ENCODE peak calls at places on chromosomes 16 and 17, in seven cellular contexts. W, C, Q, G, A, F and Y are unnamed samples.

GRCh38 chr16:85029413-85029794 is 1.8 kb downstream of the KIAA0513 start:
- DNase-seq in W (no peak), C (no peak), Q (no peak), G (peak; percentile 58), A (no peak), F (peak; percentile 73), Y (no peak)

GRCh38 chr17:2190014-2190413 is 113.6 kb downstream of the SMG6 start:
- DNase-seq in W (no peak), C (peak; percentile 26), Q (no peak), G (no peak), A (peak; percentile 59), F (peak; percentile 39), Y (no peak)

GRCh38 chr17:43713494-43714162 is 45.0 kb downstream of the SOST start:
- DNase-seq in W (peak; percentile 37), C (no peak), Q (peak; percentile 49), G (no peak), A (peak; percentile 61), F (peak; percentile 61), Y (peak; percentile 20)

GRCh38 chr17:48351916-48352332 is 78.1 kb downstream of the SKAP1 start:
- DNase-seq in W (no peak), C (peak; percentile 54), Q (peak; percentile 38), G (peak; percentile 13), A (no peak), F (peak; percentile 74), Y (peak; percentile 62)

GRCh38 chr17:2916362-2916928 is 120.2 kb downstream of the RAP1GAP2 start:
- DNase-seq in W (no peak), C (no peak), Q (no peak), G (no peak), A (no peak), F (no peak), Y (no peak)

GRCh38 chr17:13885953-13886889 is 183.1 kb upstream of the COX10 start:
- DNase-seq in W (no peak), C (no peak), Q (no peak), G (no peak), A (peak; percentile 73), F (peak; percentile 6), Y (peak; percentile 33)

GRCh38 chr17:40450175-40450574 is 6.9 kb downstream of the IGFBP4 start:
- DNase-seq in W (no peak), C (peak; percentile 39), Q (peak; percentile 27), G (peak; percentile 60), A (peak; percentile 39), F (peak; percentile 66), Y (no peak)

GRCh38 chr17:14201595-14201994 is 35.1 kb downstream of the CDRT15 start:
- DNase-seq in W (no peak), C (no peak), Q (no peak), G (no peak), A (no peak), F (no peak), Y (no peak)

GRCh38 chr17:31915456-31916100 is 14.1 kb upstream of the UTP6 start:
- DNase-seq in W (no peak), C (no peak), Q (no peak), G (no peak), A (no peak), F (peak; percentile 19), Y (peak; percentile 23)

GRCh38 chr17:20218231-20218630 is 209.1 kb downstream of the SPECC1 start:
- DNase-seq in W (no peak), C (no peak), Q (no peak), G (no peak), A (no peak), F (no peak), Y (no peak)

GRCh38 chr17:9232591-9233270 is 211.4 kb downstream of the NTN1 start:
- DNase-seq in W (no peak), C (no peak), Q (no peak), G (no peak), A (no peak), F (no peak), Y (peak; percentile 47)

GRCh38 chr16:89460556-89460955 is 29.8 kb downstream of the ANKRD11 start:
- DNase-seq in W (no peak), C (no peak), Q (no peak), G (no peak), A (no peak), F (no peak), Y (no peak)

GRCh38 chr17:48184721-48185120 is 77.2 kb downstream of the SNX11 start:
- DNase-seq in W (no peak), C (no peak), Q (no peak), G (no peak), A (no peak), F (no peak), Y (peak; percentile 52)

GRCh38 chr17:27756467-27757371 is 43.6 kb downstream of the NOS2 start:
- DNase-seq in W (peak; percentile 76), C (peak; percentile 42), Q (peak; percentile 12), G (peak; percentile 54), A (peak; percentile 52), F (peak; percentile 57), Y (peak; percentile 38)

GRCh38 chr16:20056436-20056835 is 17.3 kb downstream of the GPR139 start:
- DNase-seq in W (no peak), C (no peak), Q (no peak), G (no peak), A (no peak), F (no peak), Y (no peak)

GRCh38 chr17:35542990-35543389 is 5.5 kb upstream of the SLFN12L start:
- DNase-seq in W (no peak), C (no peak), Q (no peak), G (no peak), A (no peak), F (no peak), Y (no peak)

GRCh38 chr16:53052519-53053501 is at the start of gene CHD9NB:
- DNase-seq in W (no peak), C (peak; percentile 68), Q (no peak), G (no peak), A (no peak), F (peak; percentile 75), Y (peak; percentile 44)

GRCh38 chr16:31404353-31405064 is 11.4 kb downstream of the ITGAD start:
- DNase-seq in W (no peak), C (peak; percentile 34), Q (peak; percentile 88), G (no peak), A (no peak), F (peak; percentile 23), Y (peak; percentile 22)

GRCh38 chr17:21215935-21216334 is 2.0 kb upstream of the TMEM11 start:
- DNase-seq in W (no peak), C (no peak), Q (no peak), G (no peak), A (no peak), F (peak; percentile 20), Y (no peak)

GRCh38 chr17:81551458-81552243 is 502 bp downstream of the FAAP100 start:
- DNase-seq in W (no peak), C (peak; percentile 19), Q (peak; percentile 39), G (peak; percentile 26), A (peak; percentile 50), F (peak; percentile 66), Y (peak; percentile 80)

GRCh38 chr17:67127925-67128324 is 83.6 kb downstream of the CACNG1 start:
- DNase-seq in W (no peak), C (no peak), Q (no peak), G (no peak), A (no peak), F (no peak), Y (no peak)

GRCh38 chr16:64122177-64122576 is 999.7 kb downstream of the CDH11 start:
- DNase-seq in W (no peak), C (no peak), Q (no peak), G (no peak), A (no peak), F (peak; percentile 0), Y (peak; percentile 11)